ENCODE peak calls at places on chromosomes 2 and 18, in six cellular contexts. X is PC-3, D is HCT116, U is SK-N-SH, L is MM.1S, M is Karpas-422. F is an unnamed sample.

GRCh38 chr18:3604626-3605408 is 154.8 kb downstream of the TGIF1 start:
- DNase-seq in X (peak; percentile 94), D (no peak), M (peak; percentile 88), U (no peak), L (peak; percentile 80), F (peak; percentile 94)

GRCh38 chr2:194867328-194867727 is 789.7 kb upstream of the SLC39A10 start:
- DNase-seq in L (peak; percentile 44), U (peak; percentile 2), D (no peak), X (peak; percentile 44), M (peak; percentile 66), F (peak; percentile 25)

GRCh38 chr2:99880148-99880983 is 262.0 kb downstream of the AFF3 start:
- DNase-seq in M (no peak), U (peak; percentile 20), L (no peak), X (peak; percentile 89), D (no peak), F (peak; percentile 74)

GRCh38 chr18:69357590-69357989 is 43.1 kb upstream of the DOK6 start:
- DNase-seq in X (no peak), L (no peak), U (no peak), M (no peak), D (no peak), F (no peak)

GRCh38 chr2:3294066-3294465 is 83.6 kb downstream of the EIPR1 start:
- DNase-seq in U (peak; percentile 60), M (no peak), D (no peak), L (no peak), X (no peak), F (no peak)

GRCh38 chr2:136582631-136583205 is 182.6 kb upstream of the THSD7B start:
- DNase-seq in X (peak; percentile 38), U (no peak), D (no peak), L (peak; percentile 47), M (peak; percentile 64), F (peak; percentile 6)

GRCh38 chr2:241649414-241649813 is 11.9 kb downstream of the ATG4B start:
- DNase-seq in L (no peak), X (no peak), M (no peak), D (no peak), U (no peak), F (no peak)

GRCh38 chr18:22219568-22220355 is 50.4 kb downstream of the GATA6 start:
- DNase-seq in L (no peak), U (no peak), D (peak; percentile 3), X (no peak), M (no peak), F (no peak)

GRCh38 chr2:10005461-10005860 is 37.9 kb upstream of the KLF11 start:
- DNase-seq in L (no peak), D (no peak), X (no peak), U (no peak), M (no peak), F (no peak)

GRCh38 chr18:57205641-57206040 is 58.8 kb downstream of the BOD1L2 start:
- DNase-seq in M (no peak), D (no peak), X (no peak), L (no peak), U (no peak), F (no peak)

GRCh38 chr18:62786689-62787088 is 71.3 kb downstream of the PHLPP1 start:
- DNase-seq in M (no peak), D (no peak), U (no peak), X (no peak), L (no peak), F (no peak)

GRCh38 chr2:52386433-52386832 is 1354.5 kb upstream of the NRXN1 start:
- DNase-seq in X (no peak), L (no peak), M (no peak), U (no peak), D (no peak), F (no peak)

GRCh38 chr2:132670961-132671781 is 1.2 kb upstream of the LYPD1 start:
- DNase-seq in L (no peak), M (no peak), U (peak; percentile 27), D (peak; percentile 27), X (peak; percentile 93), F (peak; percentile 65)

GRCh38 chr2:157442636-157443035 is 1.3 kb downstream of the CYTIP start:
- DNase-seq in M (peak; percentile 53), L (peak; percentile 30), U (no peak), D (no peak), X (no peak), F (no peak)

GRCh38 chr2:134573724-134574123 is 145.1 kb downstream of the TMEM163 start:
- DNase-seq in D (no peak), M (no peak), L (no peak), X (no peak), U (no peak), F (no peak)

GRCh38 chr2:136116111-136116812 is 1.7 kb downstream of the CXCR4 start:
- DNase-seq in X (peak; percentile 19), U (no peak), L (peak; percentile 51), D (no peak), M (peak; percentile 50), F (peak; percentile 6)

GRCh38 chr2:102796337-102796736 is 34.5 kb downstream of the TMEM182 start:
- DNase-seq in X (no peak), D (no peak), L (no peak), M (no peak), U (no peak), F (no peak)

GRCh38 chr2:182208421-182208820 is 218.4 kb downstream of the PDE1A start:
- DNase-seq in U (no peak), L (no peak), X (no peak), D (no peak), M (no peak), F (no peak)

GRCh38 chr2:959453-959852 is 8.8 kb downstream of the SNTG2 start:
- DNase-seq in X (no peak), U (no peak), M (no peak), L (no peak), D (no peak), F (no peak)

GRCh38 chr2:104769096-104769495 is 84.8 kb upstream of the POU3F3 start:
- DNase-seq in U (no peak), D (no peak), M (no peak), L (no peak), X (no peak), F (peak; percentile 76)

GRCh38 chr2:161045726-161046125 is 114.5 kb upstream of the TANK start:
- DNase-seq in X (peak; percentile 30), M (no peak), L (no peak), D (no peak), U (no peak), F (peak; percentile 35)

GRCh38 chr2:231611273-231612198 is 18.9 kb downstream of the TEX44 start:
- DNase-seq in L (no peak), D (peak; percentile 84), M (peak; percentile 65), U (no peak), X (peak; percentile 88), F (peak; percentile 96)

GRCh38 chr2:856041-856440 is 94.6 kb upstream of the SNTG2 start:
- DNase-seq in L (no peak), M (no peak), D (no peak), U (no peak), X (no peak), F (no peak)

GRCh38 chr18:11980148-11980554 is 1.2 kb upstream of the IMPA2 start:
- DNase-seq in M (no peak), X (no peak), D (no peak), L (no peak), U (no peak), F (no peak)

GRCh38 chr2:167126165-167126564 is 237.9 kb downstream of the XIRP2 start:
- DNase-seq in L (no peak), X (no peak), D (no peak), M (no peak), U (no peak), F (no peak)

GRCh38 chr2:219358170-219359075 is 25.9 kb upstream of the RESP18 start:
- DNase-seq in L (no peak), X (no peak), M (no peak), U (peak; percentile 78), D (no peak), F (peak; percentile 25)

GRCh38 chr2:173652731-173653426 is 298.2 kb downstream of the CDCA7 start:
- DNase-seq in D (peak; percentile 95), X (peak; percentile 99), L (no peak), U (no peak), M (no peak), F (peak; percentile 96)

GRCh38 chr18:50151876-50152275 is 43.1 kb downstream of the MYO5B start:
- DNase-seq in M (no peak), L (no peak), X (peak; percentile 68), U (no peak), D (no peak), F (peak; percentile 3)

GRCh38 chr18:48675912-48676311 is 137.1 kb downstream of the CTIF start:
- DNase-seq in X (no peak), U (no peak), M (no peak), L (no peak), D (no peak), F (no peak)

GRCh38 chr2:28268386-28268785 is 124.3 kb upstream of the FOSL2 start:
- DNase-seq in L (no peak), X (no peak), D (no peak), M (no peak), U (no peak), F (peak; percentile 54)

GRCh38 chr2:28271231-28271913 is 121.3 kb upstream of the FOSL2 start:
- DNase-seq in D (no peak), U (no peak), L (peak; percentile 54), X (no peak), M (no peak), F (no peak)

GRCh38 chr2:28267282-28267681 is 125.4 kb upstream of the FOSL2 start:
- DNase-seq in U (no peak), D (no peak), X (no peak), L (no peak), M (no peak), F (no peak)

GRCh38 chr2:28270456-28271146 is 122.1 kb upstream of the FOSL2 start:
- DNase-seq in L (no peak), X (no peak), U (no peak), D (no peak), M (no peak), F (no peak)

GRCh38 chr2:28269019-28269784 is 123.5 kb upstream of the FOSL2 start:
- DNase-seq in D (peak; percentile 32), M (no peak), U (peak; percentile 56), L (no peak), X (peak; percentile 78), F (no peak)
- H3K9ac ChIP-seq in D (peak overlapping the region; percentile 34), M (no peak overlapping the region), U (no peak overlapping the region), L (no peak overlapping the region), X (peak overlapping the region; percentile 8), F (no peak overlapping the region)

GRCh38 chr2:106759962-106760361 is 126.0 kb downstream of the ST6GAL2 start:
- DNase-seq in L (no peak), M (no peak), U (no peak), D (no peak), X (no peak), F (no peak)
- H3K4me1 ChIP-seq in L (no peaks in the 10 kb centered on the region), M (no peaks in the 10 kb centered on the region), U (no peaks in the 10 kb centered on the region), D (no peaks in the 10 kb centered on the region), X (no peaks in the 10 kb centered on the region), F (no peaks in the 10 kb centered on the region)

DNA sequence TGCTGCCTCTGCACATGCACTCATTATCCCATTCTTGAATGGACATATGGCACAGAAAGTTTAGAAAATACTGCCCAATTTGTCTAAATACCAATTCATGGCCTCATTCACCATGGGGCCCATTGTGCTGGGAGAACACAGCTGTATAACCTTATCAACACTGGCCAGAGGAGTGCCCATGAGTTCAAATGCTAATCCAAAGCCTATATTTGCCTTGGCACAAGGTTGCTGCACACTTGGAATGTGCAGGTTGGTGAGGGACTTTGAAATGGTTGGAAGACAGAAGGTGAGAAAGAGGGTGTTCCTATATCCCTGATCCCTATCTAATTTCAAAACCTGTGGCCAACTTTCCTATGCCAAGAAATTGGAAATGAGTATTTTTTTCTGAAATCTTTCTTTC is 693.9 kb upstream of the ID2 start:
- DNase-seq in L (no peak), M (no peak), D (no peak), U (no peak), X (no peak), F (no peak)
- H3K9me2 ChIP-seq in L (no peaks in the 10 kb centered on the region), M (no peaks in the 10 kb centered on the region), D (no peaks in the 10 kb centered on the region), U (no peaks in the 10 kb centered on the region), X (no peaks in the 10 kb centered on the region), F (no peaks in the 10 kb centered on the region)

GRCh38 chr2:12321017-12321641 is 395.6 kb upstream of the TRIB2 start:
- DNase-seq in L (no peak), M (no peak), X (peak; percentile 87), U (no peak), D (no peak), F (peak; percentile 96)
- H3K9ac ChIP-seq in L (no peak overlapping the region), M (no peak overlapping the region), X (no peak overlapping the region), U (peak overlapping the region; percentile 2), D (no peak overlapping the region), F (no peak overlapping the region)